ENCODE peak calls at places on chromosomes 16 and 17, in four cellular contexts. Y is ascending aorta, E is Panc1, G is left ventricle myocardium inferior. B is an unnamed sample.
A peak's percentile ranks its signal among the peaks of the same experiment; 100 is the strongest.

GRCh38 chr16:88988980-88989791 is 12.2 kb upstream of the CBFA2T3 start:
- DNase-seq in Y (no peak), E (no peak), G (no peak), B (no peak)

GRCh38 chr17:9072626-9073339 is 51.5 kb downstream of the NTN1 start:
- DNase-seq in Y (peak; percentile 84), E (no peak), G (peak; percentile 60), B (peak; percentile 80)

GRCh38 chr16:79642652-79643051 is 42.1 kb upstream of the MAF start:
- DNase-seq in Y (no peak), E (no peak), G (no peak), B (no peak)

GRCh38 chr17:74767111-74767516 is 9.0 kb downstream of the NAT9 start:
- DNase-seq in Y (no peak), E (no peak), G (no peak), B (peak; percentile 59)

GRCh38 chr17:49952209-49952911 is 16.6 kb upstream of the DLX4 start:
- DNase-seq in Y (peak; percentile 84), E (peak; percentile 48), G (peak; percentile 69), B (peak; percentile 81)

GRCh38 chr17:79315282-79316106 is 240.9 kb downstream of the ENGASE start:
- DNase-seq in Y (no peak), E (no peak), G (no peak), B (no peak)

GRCh38 chr17:7704601-7705268 is at the start of gene EFNB3:
- DNase-seq in Y (no peak), E (no peak), G (no peak), B (peak; percentile 26)

GRCh38 chr17:73476890-73477350 is 165.1 kb upstream of the CDC42EP4 start:
- DNase-seq in Y (no peak), E (no peak), G (peak; percentile 62), B (no peak)

GRCh38 chr17:15453246-15453645 is 14.2 kb downstream of the CDRT4 start:
- DNase-seq in Y (no peak), E (no peak), G (no peak), B (no peak)

GRCh38 chr17:8019665-8020064 is 17.2 kb downstream of the GUCY2D start:
- DNase-seq in Y (peak; percentile 59), E (no peak), G (no peak), B (peak; percentile 74)

GRCh38 chr16:12186774-12187335 is 210.3 kb downstream of the SNX29 start:
- DNase-seq in Y (no peak), E (no peak), G (no peak), B (no peak)

GRCh38 chr17:61007980-61008379 is 330.3 kb downstream of the BCAS3 start:
- DNase-seq in Y (peak; percentile 65), E (no peak), G (no peak), B (no peak)

GRCh38 chr17:42288078-42288984 is at the start of gene STAT5A:
- DNase-seq in Y (peak; percentile 95), E (no peak), G (peak; percentile 92), B (peak; percentile 84)

GRCh38 chr17:76935331-76935730 is 67.1 kb downstream of the MGAT5B start:
- DNase-seq in Y (no peak), E (no peak), G (no peak), B (no peak)

GRCh38 chr16:8611886-8612595 is 9.5 kb upstream of the METTL22 start:
- DNase-seq in Y (no peak), E (no peak), G (no peak), B (no peak)

GRCh38 chr16:23333034-23333579 is 31.0 kb downstream of the SCNN1B start:
- DNase-seq in Y (no peak), E (no peak), G (no peak), B (peak; percentile 31)

GRCh38 chr17:35849469-35850348 is 19.0 kb downstream of the HEATR9 start:
- DNase-seq in Y (no peak), E (peak; percentile 28), G (no peak), B (peak; percentile 34)

GRCh38 chr16:74949309-74949708 is 35.6 kb downstream of the WDR59 start:
- DNase-seq in Y (no peak), E (no peak), G (no peak), B (no peak)

GRCh38 chr16:74950511-74950910 is 34.4 kb downstream of the WDR59 start:
- DNase-seq in Y (no peak), E (no peak), G (no peak), B (no peak)

GRCh38 chr16:74954763-74955162 is 30.2 kb downstream of the WDR59 start:
- DNase-seq in Y (no peak), E (no peak), G (no peak), B (no peak)

GRCh38 chr16:74951676-74952075 is 33.2 kb downstream of the WDR59 start:
- DNase-seq in Y (no peak), E (no peak), G (no peak), B (no peak)

GRCh38 chr16:74951206-74951605 is 33.7 kb downstream of the WDR59 start:
- DNase-seq in Y (no peak), E (no peak), G (no peak), B (no peak)
- H3K36me3 ChIP-seq in Y (peaks cover 49% of the 10 kb centered on the region), E (no peaks in the 10 kb centered on the region), G (peaks cover 81% of the 10 kb centered on the region), B (no peaks in the 10 kb centered on the region)

GRCh38 chr17:28615260-28615940 is 1.4 kb upstream of the RSKR start:
- DNase-seq in Y (no peak), E (no peak), G (no peak), B (no peak)

GRCh38 chr17:28616281-28616680 is 2.3 kb upstream of the RSKR start:
- DNase-seq in Y (no peak), E (no peak), G (no peak), B (no peak)

GRCh38 chr17:28612531-28612930 is 1.5 kb downstream of the RSKR start:
- DNase-seq in Y (no peak), E (no peak), G (no peak), B (no peak)

GRCh38 chr17:28612936-28613872 is 781 bp downstream of the RSKR start:
- DNase-seq in Y (no peak), E (peak; percentile 24), G (no peak), B (no peak)

GRCh38 chr17:28613916-28614315 is at the start of gene RSKR:
- DNase-seq in Y (no peak), E (no peak), G (no peak), B (no peak)
- H3K36me3 ChIP-seq in Y (peaks cover 48% of the 10 kb centered on the region), E (peaks cover 32% of the 10 kb centered on the region), G (peaks cover 55% of the 10 kb centered on the region), B (peaks cover 81% of the 10 kb centered on the region)

GRCh38 chr17:2323629-2324314 is 12.5 kb downstream of the TSR1 start:
- DNase-seq in Y (no peak), E (no peak), G (no peak), B (no peak)
- H3K36me3 ChIP-seq in Y (peaks cover 59% of the 10 kb centered on the region), E (peaks cover 31% of the 10 kb centered on the region), G (peaks cover 75% of the 10 kb centered on the region), B (peaks cover 46% of the 10 kb centered on the region)

GRCh38 chr16:19704321-19705130 is 13.5 kb downstream of the KNOP1 start:
- DNase-seq in Y (no peak), E (no peak), G (no peak), B (peak; percentile 69)
- H3K36me3 ChIP-seq in Y (peaks cover 27% of the 10 kb centered on the region), E (peaks cover 3% of the 10 kb centered on the region), G (peaks cover 82% of the 10 kb centered on the region), B (peaks cover 81% of the 10 kb centered on the region)

DNA sequence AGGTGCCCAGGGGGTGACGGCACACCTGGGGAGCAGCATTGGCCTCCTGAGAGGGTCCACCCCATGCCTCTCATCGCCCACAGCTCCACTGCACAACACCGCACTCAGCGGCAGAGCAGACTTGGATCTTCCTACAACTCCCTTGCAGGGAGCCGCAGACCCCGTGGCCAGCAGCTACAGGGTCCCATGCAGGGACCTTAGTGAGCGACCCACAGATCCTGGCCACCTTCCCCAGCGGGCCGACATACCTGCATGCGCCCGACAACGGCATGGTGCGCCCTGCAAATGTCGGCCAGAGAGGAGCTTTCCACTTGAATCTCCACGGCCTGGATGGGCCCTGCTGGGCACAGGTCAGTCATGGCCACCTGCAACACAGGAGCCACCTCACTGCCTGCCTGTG is 8.4 kb downstream of the FAAP100 start:
- DNase-seq in Y (no peak), E (no peak), G (no peak), B (no peak)
- H3K36me3 ChIP-seq in Y (peaks cover 50% of the 10 kb centered on the region), E (peaks cover 9% of the 10 kb centered on the region), G (peaks cover 92% of the 10 kb centered on the region), B (peaks cover 84% of the 10 kb centered on the region)

GRCh38 chr16:48256579-48257177 is 9.3 kb upstream of the ABCC11 start:
- DNase-seq in Y (no peak), E (no peak), G (no peak), B (no peak)
- H3K36me3 ChIP-seq in Y (peaks cover 45% of the 10 kb centered on the region), E (peaks cover 10% of the 10 kb centered on the region), G (peaks cover 92% of the 10 kb centered on the region), B (peaks cover 33% of the 10 kb centered on the region)

DNA sequence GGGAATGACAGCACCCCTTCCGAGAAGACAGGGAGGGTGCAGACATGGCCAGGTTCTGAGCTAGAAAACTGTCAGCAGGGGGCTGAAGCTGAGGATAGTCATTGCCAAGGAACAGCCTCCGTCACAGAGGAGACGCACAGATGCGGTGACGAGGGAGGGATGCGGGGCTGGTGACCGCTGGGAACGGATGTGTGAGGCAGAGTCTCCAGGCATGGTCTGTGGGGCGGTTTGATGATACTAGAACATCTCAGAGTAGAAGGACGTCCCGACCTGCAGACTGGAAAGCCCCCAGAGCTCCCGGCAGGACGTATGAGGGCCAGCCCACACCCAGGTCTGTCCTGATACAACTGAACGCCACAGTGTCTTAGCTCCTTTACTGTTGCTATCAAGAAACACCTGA is 1.8 kb upstream of the CSNK1D start:
- DNase-seq in Y (no peak), E (no peak), G (no peak), B (no peak)
- H3K36me3 ChIP-seq in Y (peaks cover 15% of the 10 kb centered on the region), E (peaks cover 5% of the 10 kb centered on the region), G (peaks cover 19% of the 10 kb centered on the region), B (peaks cover 25% of the 10 kb centered on the region)

GRCh38 chr17:75795820-75796607 is 11.4 kb downstream of the UNK start:
- DNase-seq in Y (no peak), E (no peak), G (no peak), B (no peak)
- H3K36me3 ChIP-seq in Y (peaks cover 21% of the 10 kb centered on the region), E (no peaks in the 10 kb centered on the region), G (peaks cover 55% of the 10 kb centered on the region), B (peaks cover 61% of the 10 kb centered on the region)